ENCODE peak calls at places on chromosomes 16 and 17, in five cellular contexts. B is stimulated activated CD4-positive, alpha-beta T cell treated with anti-CD3 and anti-CD28 coated beads, TNF-alpha, amount 100 ng/mL, for 48 hours; C is activated T-cell treated with anti-CD3 and anti-CD28 coated beads, Interleukin-2, amount 50 U/mL, for 72 hours; H is coronary artery; M is heart right ventricle. W is an unnamed sample.

GRCh38 chr17:3990391-3991127 is 26.3 kb upstream of the ATP2A3 start:
- DNase-seq in C (no peak), B (no peak), M (no peak), H (peak; percentile 24), W (no peak)

GRCh38 chr17:7839199-7839889 is 5.3 kb downstream of the KDM6B start:
- DNase-seq in M (no peak), H (peak; percentile 74), C (peak; percentile 36), B (no peak), W (peak; percentile 52)

GRCh38 chr16:29304251-29304900 is 102.1 kb downstream of the NPIPB11 start:
- DNase-seq in M (no peak), C (no peak), B (no peak), H (no peak), W (no peak)

GRCh38 chr17:27460196-27460725 is 4.0 kb downstream of the KSR1 start:
- DNase-seq in C (no peak), B (no peak), H (no peak), M (no peak), W (no peak)

GRCh38 chr17:64781013-64781392 is 118.9 kb upstream of the SMURF2 start:
- DNase-seq in H (no peak), B (no peak), C (peak; percentile 26), M (no peak), W (no peak)

GRCh38 chr16:89300311-89300975 is 82.9 kb downstream of the ZNF778 start:
- DNase-seq in M (no peak), H (peak; percentile 91), C (no peak), B (no peak), W (peak; percentile 51)

GRCh38 chr16:58638148-58639036 is 8.8 kb upstream of the CNOT1 start:
- DNase-seq in C (no peak), M (peak; percentile 14), H (no peak), B (no peak), W (no peak)

GRCh38 chr16:83402969-83403368 is 404.8 kb upstream of the HSBP1 start:
- DNase-seq in C (no peak), B (no peak), M (no peak), H (no peak), W (no peak)

GRCh38 chr16:17232487-17232886 is 238.3 kb downstream of the XYLT1 start:
- DNase-seq in M (no peak), H (no peak), C (no peak), B (no peak), W (no peak)

GRCh38 chr17:28211811-28212210 is 107.2 kb upstream of the TMEM97 start:
- DNase-seq in M (no peak), C (no peak), B (no peak), H (no peak), W (no peak)

GRCh38 chr17:12342609-12343248 is 322.1 kb downstream of the MAP2K4 start:
- DNase-seq in B (peak; percentile 1), M (no peak), C (peak; percentile 21), H (no peak), W (no peak)

GRCh38 chr17:7673239-7673638 is 14.1 kb downstream of the TP53 start:
- DNase-seq in C (peak; percentile 41), H (no peak), B (no peak), M (no peak), W (no peak)

GRCh38 chr17:5281814-5282638 is at the start of gene RABEP1:
- DNase-seq in H (peak; percentile 89), C (peak; percentile 96), M (peak; percentile 95), B (peak; percentile 92), W (peak; percentile 93)

W was measured in lung.